ENCODE peak calls at places on chromosomes 5 and 9, in six cellular contexts. V is T-helper 2 cell, Z is dermis microvascular lymphatic vessel endothelial cell, E is H9, Q is memory B cell, N is left kidney. J is an unnamed sample.

GRCh38 chr5:75156585-75156984 is 80.1 kb downstream of the ANKRD31 start:
- DNase-seq in Z (no peak), E (no peak), Q (no peak), V (no peak), N (peak; percentile 7), J (no peak)

GRCh38 chr9:134455951-134456739 is 129.9 kb downstream of the RXRA start:
- DNase-seq in E (no peak), N (peak; percentile 90), Q (peak; percentile 49), Z (peak; percentile 90), V (peak; percentile 34), J (peak; percentile 96)

GRCh38 chr9:99259231-99259918 is 37.3 kb downstream of the SEC61B start:
- DNase-seq in Q (no peak), E (peak; percentile 61), N (peak; percentile 76), V (no peak), Z (peak; percentile 73), J (peak; percentile 24)

GRCh38 chr5:56520951-56521350 is 287.8 kb upstream of the ANKRD55 start:
- DNase-seq in E (no peak), Z (no peak), N (no peak), Q (no peak), V (no peak), J (no peak)

GRCh38 chr5:129271309-129271708 is 176.8 kb downstream of the ISOC1 start:
- DNase-seq in E (peak; percentile 60), V (no peak), Q (no peak), Z (no peak), N (peak; percentile 5), J (peak; percentile 2)

GRCh38 chr5:159414021-159414420 is 83.7 kb upstream of the IL12B start:
- DNase-seq in Q (no peak), V (no peak), E (no peak), Z (no peak), N (no peak), J (no peak)

GRCh38 chr5:65142511-65143011 is 339.2 kb downstream of the ADAMTS6 start:
- DNase-seq in Z (no peak), N (peak; percentile 32), Q (no peak), E (peak; percentile 43), V (no peak), J (peak; percentile 68)

GRCh38 chr5:139649082-139649991 is 1.2 kb downstream of the CXXC5 start:
- DNase-seq in E (peak; percentile 76), Z (no peak), N (peak; percentile 70), Q (no peak), V (no peak), J (no peak)

GRCh38 chr9:116282598-116282997 is 129.0 kb downstream of the PAPPA start:
- DNase-seq in E (no peak), Z (no peak), V (no peak), Q (no peak), N (no peak), J (no peak)

GRCh38 chr9:92739346-92740014 is 25.2 kb downstream of the BICD2 start:
- DNase-seq in Z (no peak), V (no peak), E (no peak), Q (no peak), N (no peak), J (no peak)

GRCh38 chr9:86519216-86519615 is 165.0 kb upstream of the TUT7 start:
- DNase-seq in Z (no peak), Q (no peak), E (no peak), N (no peak), V (no peak), J (no peak)

GRCh38 chr5:150114773-150115408 is 28.5 kb upstream of the CSF1R start:
- DNase-seq in V (no peak), E (peak; percentile 10), Z (no peak), N (peak; percentile 36), Q (no peak), J (no peak)

GRCh38 chr5:14270212-14270702 is 127.1 kb downstream of the TRIO start:
- DNase-seq in V (no peak), Z (peak; percentile 57), E (peak; percentile 64), N (peak; percentile 85), Q (peak; percentile 56), J (peak; percentile 75)

GRCh38 chr5:38677611-38678010 is 121.2 kb upstream of the LIFR start:
- DNase-seq in E (no peak), Z (no peak), V (no peak), N (no peak), Q (no peak), J (no peak)

GRCh38 chr5:174329738-174330137 is 284.2 kb downstream of the NSG2 start:
- DNase-seq in E (no peak), Z (no peak), Q (no peak), V (no peak), N (no peak), J (no peak)

GRCh38 chr5:1014346-1014745 is 5.7 kb downstream of the NKD2 start:
- DNase-seq in N (no peak), V (no peak), Z (no peak), Q (no peak), E (no peak), J (no peak)

GRCh38 chr9:133803028-133803585 is 65.0 kb upstream of the SARDH start:
- DNase-seq in Q (no peak), Z (no peak), V (no peak), E (no peak), N (no peak), J (no peak)

GRCh38 chr5:154647760-154648143 is 107.4 kb upstream of the LARP1 start:
- DNase-seq in Z (no peak), N (peak; percentile 14), E (no peak), V (no peak), Q (no peak), J (no peak)

GRCh38 chr9:13597427-13597826 is 317.9 kb upstream of the MPDZ start:
- DNase-seq in Z (no peak), N (no peak), Q (no peak), V (no peak), E (no peak), J (no peak)

GRCh38 chr5:109823597-109823996 is 133.9 kb downstream of the MAN2A1 start:
- DNase-seq in E (no peak), Q (no peak), V (no peak), N (no peak), Z (no peak), J (no peak)

GRCh38 chr5:52693279-52693678 is 94.4 kb upstream of the ITGA1 start:
- DNase-seq in E (peak; percentile 45), Z (no peak), V (no peak), N (peak; percentile 45), Q (no peak), J (peak; percentile 56)

GRCh38 chr5:121462441-121462840 is 389.2 kb upstream of the FTMT start:
- DNase-seq in E (no peak), V (no peak), Z (no peak), N (no peak), Q (no peak), J (no peak)

GRCh38 chr5:150618588-150619281 is 21.7 kb upstream of the SYNPO start:
- DNase-seq in Q (no peak), V (no peak), Z (peak; percentile 92), N (peak; percentile 93), E (no peak), J (no peak)

GRCh38 chr5:83401122-83401620 is 70.4 kb upstream of the VCAN start:
- DNase-seq in N (no peak), Q (no peak), V (no peak), Z (no peak), E (no peak), J (no peak)

GRCh38 chr9:98644011-98644410 is 64.7 kb downstream of the GABBR2 start:
- DNase-seq in Z (no peak), E (no peak), N (no peak), Q (no peak), V (no peak), J (no peak)

GRCh38 chr9:2570615-2571479 is 50.7 kb upstream of the VLDLR start:
- DNase-seq in E (no peak), V (no peak), Z (peak; percentile 49), N (peak; percentile 57), Q (no peak), J (peak; percentile 21)

GRCh38 chr5:89105836-89106235 is 222.9 kb upstream of the MEF2C start:
- DNase-seq in E (no peak), Z (no peak), V (no peak), N (no peak), Q (no peak), J (no peak)

GRCh38 chr5:126884269-126884819 is 107.4 kb downstream of the LMNB1 start:
- DNase-seq in E (no peak), V (no peak), Z (peak; percentile 47), N (no peak), Q (no peak), J (peak; percentile 93)

GRCh38 chr9:28365020-28365640 is 791.8 kb upstream of the C9orf72 start:
- DNase-seq in Z (no peak), E (peak; percentile 71), N (peak; percentile 31), Q (no peak), V (no peak), J (no peak)

GRCh38 chr5:80569086-80569960 is 757 bp downstream of the ANKRD34B start:
- DNase-seq in E (peak; percentile 53), Z (no peak), N (peak; percentile 58), Q (no peak), V (no peak), J (no peak)

GRCh38 chr9:122219856-122220672 is 8.7 kb downstream of the LHX6 start:
- DNase-seq in E (no peak), V (no peak), N (peak; percentile 71), Z (no peak), Q (no peak), J (no peak)

GRCh38 chr5:128144491-128144890 is 60.9 kb downstream of the SLC12A2 start:
- DNase-seq in Z (no peak), N (no peak), V (no peak), Q (no peak), E (no peak), J (no peak)

GRCh38 chr9:12640866-12641636 is 52.1 kb upstream of the TYRP1 start:
- DNase-seq in V (no peak), Q (no peak), Z (no peak), N (peak; percentile 89), E (no peak), J (no peak)

GRCh38 chr9:16246785-16247184 is 623.7 kb downstream of the BNC2 start:
- DNase-seq in Z (no peak), E (no peak), V (no peak), Q (no peak), N (no peak), J (no peak)

GRCh38 chr9:101028346-101029299 is at the start of gene PLPPR1:
- DNase-seq in Q (no peak), Z (no peak), N (peak; percentile 95), E (peak; percentile 88), V (no peak), J (peak; percentile 78)

GRCh38 chr5:1855573-1855972 is 27.2 kb downstream of the IRX4 start:
- DNase-seq in Z (no peak), V (no peak), E (no peak), N (peak; percentile 43), Q (no peak), J (no peak)

GRCh38 chr9:31500422-31500821 is 884.0 kb upstream of the ACO1 start:
- DNase-seq in Z (no peak), V (no peak), N (no peak), Q (no peak), E (no peak), J (no peak)

J was measured in endothelial cell of umbilical vein.